ENCODE peak calls at places on chromosomes 6 and 20, in four cellular contexts. V is HepG2, N is GM12878, E is K562. F is an unnamed sample.

GRCh38 chr20:47502271-47502730 is 614 bp downstream of the NCOA3 start:
- DNase-seq in E (peak), N (no peak), V (no peak), F (no peak)

GRCh38 chr20:37276494-37277252 is 12.8 kb upstream of the MANBAL start:
- DNase-seq in E (peak), N (no peak), V (peak), F (no peak)

GRCh38 chr6:26128013-26128771 is 41.0 kb downstream of the HFE start:
- DNase-seq in V (no peak), E (no peak), N (no peak), F (no peak)

GRCh38 chr6:39210437-39210836 is 18.8 kb downstream of the KCNK5 start:
- DNase-seq in N (no peak), E (no peak), V (no peak), F (no peak)

GRCh38 chr20:25223179-25223661 is 24.7 kb upstream of the PYGB start:
- DNase-seq in N (no peak), V (peak), E (peak), F (peak)

GRCh38 chr20:53643031-53643832 is 49.6 kb upstream of the ZNF217 start:
- DNase-seq in E (peak), N (peak), V (no peak), F (no peak)

GRCh38 chr6:111631930-111632460 is 26.3 kb upstream of the TRAF3IP2 start:
- DNase-seq in V (no peak), E (no peak), N (no peak), F (no peak)

GRCh38 chr6:55980627-55981211 is 105.3 kb upstream of the BMP5 start:
- DNase-seq in E (no peak), V (peak), N (no peak), F (peak)

GRCh38 chr6:43052842-43053544 is 658 bp downstream of the CUL7 start:
- DNase-seq in V (no peak), N (no peak), E (peak), F (peak)

DNA sequence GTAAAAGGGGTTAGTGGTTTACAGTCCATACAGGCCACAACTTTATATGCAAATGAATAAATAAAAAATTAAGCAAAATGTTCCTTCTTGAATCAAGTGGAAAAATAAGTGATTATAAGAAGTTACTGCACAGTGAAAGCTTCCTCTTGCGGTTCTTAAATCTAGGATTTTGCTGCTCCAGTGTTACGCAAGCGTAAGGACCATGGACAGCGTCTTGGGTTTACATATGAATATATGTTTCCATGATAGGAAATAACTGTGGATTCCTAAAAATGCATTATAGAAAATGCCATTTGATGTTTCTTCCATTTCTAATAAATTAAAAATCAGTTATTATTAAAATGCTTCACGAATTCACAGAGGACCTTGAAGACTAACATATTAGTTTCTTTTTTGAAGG is 176.6 kb upstream of the POU3F2 start:
- DNase-seq in N (no peak), E (peak), V (peak), F (no peak)
- TF ChIP-seq SP1 in N (no peak), E (no peak), V (no peak), F (no peak)

GRCh38 chr6:109875973-109876372 is 102.1 kb upstream of the GPR6 start:
- DNase-seq in E (no peak), V (no peak), N (no peak), F (no peak)

GRCh38 chr6:109878291-109878690 is 99.8 kb upstream of the GPR6 start:
- DNase-seq in V (no peak), E (no peak), N (no peak), F (no peak)

GRCh38 chr6:109874621-109875020 is 103.5 kb upstream of the GPR6 start:
- DNase-seq in N (no peak), V (no peak), E (no peak), F (no peak)

GRCh38 chr6:109879521-109879920 is 98.6 kb upstream of the GPR6 start:
- DNase-seq in E (peak), N (no peak), V (no peak), F (no peak)

DNA sequence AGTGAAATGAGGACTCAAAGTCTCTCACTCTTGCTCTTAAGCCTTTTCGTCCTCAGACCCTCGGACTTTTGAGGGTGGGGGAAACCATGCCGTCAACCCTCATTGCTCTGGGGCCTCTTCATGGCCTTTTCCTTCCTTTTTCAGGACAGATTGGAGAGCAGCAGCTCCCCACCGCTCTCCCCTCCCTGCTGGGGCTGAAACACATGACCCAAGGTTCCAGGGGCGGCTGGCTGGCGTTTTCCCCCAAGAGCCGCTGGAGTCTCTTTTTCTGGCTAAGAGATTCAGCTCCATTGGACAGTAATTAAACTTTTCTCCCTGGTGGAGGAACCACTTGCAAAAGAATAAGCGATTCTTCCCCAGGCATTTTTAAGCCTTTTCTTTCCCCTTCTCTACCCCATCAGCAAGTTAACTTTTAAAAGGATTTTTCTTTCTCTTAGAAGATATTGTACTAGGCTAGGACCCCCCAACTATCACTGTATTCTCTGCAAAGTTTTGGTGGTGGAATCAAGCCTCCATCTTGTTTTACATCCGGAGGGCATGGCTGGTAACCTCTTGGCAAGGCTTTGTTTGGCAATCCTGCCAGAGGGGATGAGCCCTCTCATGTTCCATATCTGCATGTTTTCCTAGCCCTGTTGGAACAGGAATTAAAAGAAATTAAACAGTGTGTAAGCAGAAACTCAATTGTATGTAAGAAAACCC is 100.9 kb upstream of the GPR6 start:
- DNase-seq in E (no peak), V (no peak), N (no peak), F (no peak)
- TF ChIP-seq FOXM1 in E (no peak), V (no peak), N (no peak), F (no peak)

DNA sequence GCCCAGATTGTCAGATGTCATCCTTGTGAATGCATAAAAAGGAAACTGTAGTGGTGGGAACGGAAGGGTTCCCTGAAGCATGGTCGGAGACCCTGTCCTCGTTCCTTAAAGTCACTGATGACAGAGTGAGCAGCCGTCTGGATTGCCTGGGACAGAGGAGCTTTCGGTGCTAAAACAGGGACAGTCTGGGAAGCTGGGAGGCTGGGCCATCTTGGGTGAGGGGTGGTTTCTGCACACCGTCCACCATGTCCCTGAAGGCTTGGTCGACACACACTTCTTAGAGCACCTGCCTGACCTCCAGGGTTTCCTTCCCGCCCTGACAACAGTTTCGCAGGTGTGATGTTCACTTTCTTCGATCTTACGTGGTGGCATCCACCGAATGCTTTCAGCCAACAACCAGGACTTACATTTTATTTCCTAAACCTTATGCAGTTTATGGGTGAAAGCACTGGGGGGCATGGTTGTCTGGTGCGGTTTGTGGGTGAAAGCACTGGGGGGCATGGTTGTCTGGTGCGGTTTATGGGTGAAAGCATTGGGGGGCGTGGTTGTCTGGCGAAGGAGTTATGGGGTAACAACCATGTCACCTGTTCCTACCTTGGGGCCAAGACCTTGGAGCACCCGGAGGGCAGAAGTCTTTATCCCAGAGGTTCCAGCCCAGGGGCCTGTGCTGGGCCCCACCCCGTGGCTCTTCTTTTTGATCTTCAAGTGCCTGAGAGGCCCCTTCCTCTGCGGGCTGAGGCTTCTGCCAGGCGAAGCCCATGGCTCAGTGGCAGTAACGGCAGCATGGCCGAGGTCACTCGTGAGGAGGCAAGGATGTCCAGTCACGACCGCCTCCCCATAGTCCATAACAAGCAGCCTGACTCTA is 81.7 kb upstream of the FRMD1 start:
- DNase-seq in N (no peak), E (no peak), V (no peak), F (no peak)
- TF ChIP-seq SP1 in N (no peak), E (no peak), V (no peak), F (no peak)

GRCh38 chr20:10309326-10309725 is 90.7 kb downstream of the SNAP25 start:
- DNase-seq in E (no peak), V (no peak), N (no peak), F (no peak)
- TF ChIP-seq FOXM1 in E (no peak), V (no peak), N (no peak), F (no peak)

GRCh38 chr6:21751608-21752007 is 158.1 kb downstream of the SOX4 start:
- DNase-seq in N (no peak), V (no peak), E (no peak), F (no peak)

GRCh38 chr6:21750479-21751018 is 157.0 kb downstream of the SOX4 start:
- DNase-seq in E (no peak), V (no peak), N (no peak), F (no peak)

GRCh38 chr6:21749754-21750153 is 156.2 kb downstream of the SOX4 start:
- DNase-seq in E (no peak), V (no peak), N (no peak), F (peak)

GRCh38 chr6:21753571-21754108 is 160.1 kb downstream of the SOX4 start:
- DNase-seq in E (no peak), V (no peak), N (no peak), F (no peak)

GRCh38 chr6:21752054-21752811 is 158.7 kb downstream of the SOX4 start:
- DNase-seq in E (no peak), V (no peak), N (no peak), F (no peak)
- TF ChIP-seq SP1 in E (no peak), V (no peak), N (no peak), F (no peak)

DNA sequence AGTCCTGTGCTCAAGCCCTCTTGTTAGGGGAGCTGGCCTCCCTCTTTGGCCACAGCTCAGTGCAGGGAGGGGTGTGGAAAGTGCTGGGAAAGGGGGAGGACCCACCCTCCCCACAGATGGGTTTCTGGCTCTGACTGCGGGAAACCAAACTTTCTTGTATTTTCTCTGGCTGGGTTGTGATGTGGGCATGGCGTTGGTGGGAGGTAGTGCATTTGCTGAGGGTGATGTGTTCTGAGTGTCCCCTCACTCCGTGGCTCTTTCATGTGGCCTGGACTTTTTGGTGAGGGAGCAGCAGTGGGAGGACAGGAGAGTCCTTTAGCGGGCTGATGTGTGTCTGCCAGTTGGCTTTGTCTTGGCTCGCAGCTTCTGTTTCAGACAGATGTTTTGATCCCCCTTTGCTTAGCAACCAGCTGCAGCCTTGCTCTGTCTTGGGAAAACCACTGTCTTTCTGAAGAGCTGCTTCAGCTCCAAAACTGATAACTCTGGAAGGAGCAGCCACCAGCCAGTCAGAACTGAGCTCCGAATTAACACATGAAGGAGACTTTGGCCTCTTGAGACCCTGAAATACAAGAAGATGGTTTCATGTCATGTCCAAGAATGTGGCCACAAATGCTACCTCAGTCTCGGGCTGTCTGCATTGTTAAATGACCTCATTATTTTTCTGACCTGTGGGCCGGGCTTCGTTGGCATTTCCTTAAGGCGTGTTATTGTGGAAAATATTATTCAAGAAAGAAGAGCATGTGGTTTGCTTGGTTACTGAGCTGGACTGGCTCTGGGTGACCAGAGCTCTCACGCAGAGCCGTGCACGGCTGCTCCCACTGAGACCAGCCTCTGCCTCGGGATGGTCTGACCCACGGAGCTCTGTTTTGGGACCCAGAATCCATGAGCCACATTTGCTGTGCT is 21.5 kb downstream of the SYNJ2 start:
- DNase-seq in V (no peak), N (no peak), E (peak), F (no peak)
- TF ChIP-seq FOXM1 in V (no peak), N (no peak), E (no peak), F (no peak)

F was measured in HEK293T.